ENCODE peak calls at places on chromosome 9, in four cellular contexts. A is ovary, Q is fibroblast of lung, D is foreskin fibroblast. J is an unnamed sample.

GRCh38 chr9:36969216-36969771 is 64.8 kb downstream of the PAX5 start:
- DNase-seq in A (no peak), Q (no peak), D (no peak), J (no peak)

GRCh38 chr9:4126184-4126865 is 173.5 kb downstream of the GLIS3 start:
- DNase-seq in A (no peak), Q (peak), D (peak), J (no peak)

GRCh38 chr9:126514037-126514821 is 99.5 kb upstream of the LMX1B start:
- DNase-seq in A (peak), Q (peak), D (peak), J (peak)

GRCh38 chr9:25562101-25562500 is 116.1 kb downstream of the TUSC1 start:
- DNase-seq in A (no peak), Q (no peak), D (no peak), J (no peak)

GRCh38 chr9:114884787-114885452 is 45.5 kb downstream of the TNFSF8 start:
- DNase-seq in A (no peak), Q (no peak), D (no peak), J (no peak)

GRCh38 chr9:3992924-3993323 is 306.9 kb downstream of the GLIS3 start:
- DNase-seq in A (no peak), Q (peak), D (peak), J (no peak)

GRCh38 chr9:107693620-107694326 is 204.2 kb upstream of the KLF4 start:
- DNase-seq in A (no peak), Q (peak), D (peak), J (no peak)

GRCh38 chr9:13267743-13268142 is 11.7 kb downstream of the MPDZ start:
- DNase-seq in A (no peak), Q (peak), D (peak), J (no peak)

GRCh38 chr9:79665926-79666325 is 94.2 kb downstream of the TLE4 start:
- DNase-seq in A (no peak), Q (peak), D (no peak), J (no peak)

GRCh38 chr9:19184144-19184917 is 46.2 kb upstream of the DENND4C start:
- DNase-seq in A (peak), Q (peak), D (peak), J (peak)

GRCh38 chr9:7154650-7155049 is 396.9 kb downstream of the KDM4C start:
- DNase-seq in A (no peak), Q (no peak), D (no peak), J (no peak)

GRCh38 chr9:75488082-75488713 is 399.9 kb downstream of the OSTF1 start:
- DNase-seq in A (no peak), Q (no peak), D (no peak), J (no peak)

GRCh38 chr9:2317591-2317990 is 302.4 kb downstream of the SMARCA2 start:
- DNase-seq in A (no peak), Q (no peak), D (peak), J (no peak)

GRCh38 chr9:130364619-130365322 is 80.0 kb upstream of the ASS1 start:
- DNase-seq in A (no peak), Q (no peak), D (peak), J (no peak)

GRCh38 chr9:107905313-107906027 is 415.9 kb upstream of the KLF4 start:
- DNase-seq in A (no peak), Q (no peak), D (peak), J (no peak)

DNA sequence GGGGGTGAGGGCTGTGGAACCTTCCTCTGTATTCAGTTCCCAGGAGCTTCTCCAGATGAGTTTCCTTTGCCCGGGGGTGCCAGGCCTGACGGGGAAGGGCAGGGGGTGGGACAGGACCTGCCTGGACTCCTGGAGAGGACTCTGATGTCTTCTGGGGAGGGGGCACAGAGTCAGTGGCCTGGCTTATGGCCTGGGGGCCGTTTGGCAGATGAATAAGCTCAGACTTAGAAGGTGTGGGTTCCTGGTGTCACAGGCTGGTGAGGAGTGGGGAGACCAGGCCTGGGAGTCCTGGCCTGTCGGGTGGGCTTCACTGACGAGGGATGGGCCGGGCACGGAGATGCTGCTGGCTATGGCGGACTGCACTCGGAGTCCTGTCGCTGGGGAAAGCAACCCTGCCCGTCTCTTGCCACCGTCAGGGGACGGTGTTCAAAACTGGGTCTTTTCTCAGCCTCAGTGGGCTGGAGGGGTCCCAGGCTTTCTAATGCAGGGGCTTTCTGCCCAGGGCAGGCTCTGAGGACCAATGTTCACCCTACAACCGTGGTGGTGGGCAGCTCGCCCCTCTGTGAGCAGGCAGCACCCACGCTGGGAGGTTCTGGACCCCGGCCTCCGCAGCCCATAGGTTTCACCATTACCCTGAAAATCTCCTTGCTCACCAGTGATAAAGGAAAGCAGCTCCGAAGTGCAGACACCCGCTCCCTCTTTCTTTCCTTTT is 16.2 kb downstream of the COL5A1 start:
- DNase-seq in A (no peak), Q (no peak), D (no peak), J (no peak)
- TF ChIP-seq CTCF in A (no peak), Q (no peak), D (no peak), J (no peak)

GRCh38 chr9:124197177-124198095 is 60.3 kb upstream of the NEK6 start:
- DNase-seq in A (no peak), Q (no peak), D (no peak), J (peak)
- TF ChIP-seq CTCF in A (no peak), Q (no peak), D (no peak), J (no peak)

DNA sequence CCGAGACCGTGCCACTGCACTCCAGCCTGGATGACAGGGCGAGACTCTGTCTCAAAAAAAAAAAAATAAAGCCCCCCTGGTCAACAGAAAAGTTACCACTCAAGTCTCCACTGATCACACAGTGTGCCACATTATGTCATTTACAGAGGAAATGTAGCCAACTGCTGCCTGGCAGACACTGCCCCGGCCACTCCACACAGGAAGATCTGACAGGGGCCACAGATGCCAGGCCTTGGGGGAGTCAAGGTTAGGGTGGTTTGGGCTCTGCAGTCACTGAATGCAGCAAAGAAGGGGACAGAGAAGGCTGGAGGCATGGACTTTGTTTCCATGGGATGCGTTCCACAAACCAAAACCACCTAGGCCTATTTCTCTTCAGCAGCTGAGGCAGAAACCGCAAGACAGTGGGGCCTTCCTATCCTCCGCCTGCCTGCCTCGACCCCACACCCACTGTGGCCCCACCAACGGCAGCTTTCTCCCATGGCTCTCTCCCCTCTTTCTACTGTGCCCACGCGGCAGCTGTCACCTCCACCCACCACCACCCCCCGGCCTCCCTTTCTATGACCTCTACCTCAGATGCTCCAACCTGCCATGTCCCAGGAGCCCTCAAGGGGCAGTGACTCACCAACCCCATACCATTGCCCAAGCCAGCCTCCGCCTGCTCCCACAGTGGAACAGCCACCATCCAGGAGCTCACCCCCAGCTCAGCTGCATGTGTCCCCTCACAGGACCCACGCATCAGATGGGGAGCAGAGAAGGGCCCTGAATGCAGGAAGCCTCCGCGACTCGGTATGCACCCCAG is 12.4 kb downstream of the IPPK start:
- DNase-seq in A (peak), Q (no peak), D (no peak), J (no peak)
- TF ChIP-seq CTCF in A (no peak), Q (no peak), D (no peak), J (no peak)

GRCh38 chr9:22120595-22120994 is 111.5 kb upstream of the CDKN2B start:
- DNase-seq in A (no peak), Q (no peak), D (no peak), J (no peak)

GRCh38 chr9:22116751-22117150 is 107.6 kb upstream of the CDKN2B start:
- DNase-seq in A (no peak), Q (no peak), D (no peak), J (no peak)

GRCh38 chr9:22117511-22118388 is 108.6 kb upstream of the CDKN2B start:
- DNase-seq in A (peak), Q (peak), D (peak), J (no peak)

GRCh38 chr9:22118810-22119479 is 109.8 kb upstream of the CDKN2B start:
- DNase-seq in A (no peak), Q (no peak), D (no peak), J (no peak)

GRCh38 chr9:22119537-22120167 is 110.5 kb upstream of the CDKN2B start:
- DNase-seq in A (no peak), Q (no peak), D (peak), J (no peak)
- TF ChIP-seq CTCF in A (no peak), Q (peak), D (peak), J (peak)

GRCh38 chr9:85248514-85249312 is 493.0 kb downstream of the AGTPBP1 start:
- DNase-seq in A (no peak), Q (peak), D (peak), J (no peak)
- TF ChIP-seq CTCF in A (no peak), Q (no peak), D (no peak), J (no peak)

GRCh38 chr9:117927354-117927753 is 223.2 kb downstream of the TLR4 start:
- DNase-seq in A (no peak), Q (no peak), D (no peak), J (no peak)
- TF ChIP-seq CTCF in A (no peak), Q (no peak), D (no peak), J (no peak)

GRCh38 chr9:92846662-92847145 is 31.1 kb downstream of the ZNF484 start:
- DNase-seq in A (no peak), Q (no peak), D (no peak), J (no peak)

GRCh38 chr9:92850898-92851297 is 26.9 kb downstream of the ZNF484 start:
- DNase-seq in A (no peak), Q (no peak), D (no peak), J (no peak)
- TF ChIP-seq CTCF in A (no peak), Q (no peak), D (no peak), J (no peak)

GRCh38 chr9:136124976-136125692 is 6.5 kb upstream of the TMEM250 start:
- DNase-seq in A (no peak), Q (no peak), D (no peak), J (no peak)

GRCh38 chr9:136121801-136122200 is 3.1 kb upstream of the TMEM250 start:
- DNase-seq in A (no peak), Q (no peak), D (no peak), J (no peak)

GRCh38 chr9:136120438-136120844 is 1.8 kb upstream of the TMEM250 start:
- DNase-seq in A (no peak), Q (no peak), D (no peak), J (no peak)

GRCh38 chr9:136120119-136120393 is 1.4 kb upstream of the TMEM250 start:
- DNase-seq in A (no peak), Q (no peak), D (no peak), J (no peak)

DNA sequence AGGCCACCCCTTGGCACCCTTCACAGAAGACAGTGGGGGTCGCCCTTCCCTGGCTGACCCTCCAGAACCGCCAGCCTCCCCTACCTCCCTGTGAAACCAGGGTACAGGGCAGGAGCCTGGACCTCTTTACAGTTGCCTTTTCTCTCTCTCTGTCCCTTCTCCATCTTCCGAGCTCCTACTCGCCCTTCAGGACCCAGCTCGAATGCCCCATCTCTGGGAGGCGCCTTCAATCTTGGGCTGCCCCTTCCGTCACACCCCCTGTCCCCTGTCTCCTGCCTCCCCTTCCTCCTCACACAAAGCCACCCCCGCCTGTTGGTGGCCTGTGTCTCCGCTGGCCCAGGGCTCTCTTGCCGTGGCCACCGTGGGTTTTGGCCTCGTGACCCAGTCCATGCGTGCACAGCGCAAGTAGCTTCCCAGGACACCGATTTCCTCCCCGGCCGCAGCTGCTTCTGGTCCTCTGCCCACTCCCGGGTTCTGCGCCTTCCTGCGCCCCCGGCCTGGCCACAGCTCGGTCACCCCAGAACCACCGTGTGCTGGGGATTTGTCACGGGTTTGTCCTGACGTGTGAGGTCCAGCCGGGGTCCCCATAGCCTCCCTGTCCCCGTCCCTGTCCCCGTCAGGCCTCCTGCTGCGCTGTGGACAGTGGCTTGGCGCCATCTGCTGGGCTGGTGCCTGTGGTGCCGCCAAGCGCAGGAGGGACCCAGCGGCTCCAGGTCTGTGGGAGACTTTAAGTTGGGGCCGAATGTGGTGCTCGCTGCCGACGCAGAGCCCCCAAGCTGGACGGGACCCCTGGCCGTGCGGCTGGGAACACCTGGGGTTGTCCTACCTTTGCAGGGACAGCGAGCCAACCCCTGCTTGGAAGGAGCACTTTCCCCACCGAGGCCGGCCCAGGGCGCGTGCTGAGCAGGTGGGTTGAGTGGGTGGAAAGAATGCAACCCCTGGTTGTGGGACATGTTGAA is 4.0 kb upstream of the TMEM250 start:
- DNase-seq in A (peak), Q (peak), D (peak), J (peak)
- TF ChIP-seq CTCF in A (peak), Q (peak), D (peak), J (peak)

J was measured in GM13976.